ENCODE peak calls at places on chromosomes 6 and 20, in six cellular contexts. Z is lung, Q is H7, G is T-helper 1 cell, N is Peyer's patch, X is activated T-cell treated with anti-CD3 and anti-CD28 coated beads for 24 hours. T is an unnamed sample.

GRCh38 chr20:6769953-6770831 is 2.7 kb downstream of the BMP2 start:
- DNase-seq in N (peak; percentile 68), X (no peak), Q (peak; percentile 74), Z (peak; percentile 52), G (no peak), T (no peak)

GRCh38 chr20:10322073-10323012 is 103.7 kb downstream of the SNAP25 start:
- DNase-seq in Q (no peak), Z (no peak), G (no peak), N (no peak), X (no peak), T (no peak)

GRCh38 chr6:25949695-25950094 is 12.9 kb upstream of the TRIM38 start:
- DNase-seq in Q (no peak), N (no peak), X (no peak), G (no peak), Z (no peak), T (no peak)

GRCh38 chr6:75563032-75563431 is 38.6 kb upstream of the SENP6 start:
- DNase-seq in Q (peak; percentile 55), X (no peak), G (no peak), N (peak; percentile 48), Z (no peak), T (no peak)

GRCh38 chr6:148524509-148524908 is 181.9 kb downstream of the SASH1 start:
- DNase-seq in X (no peak), Q (no peak), N (no peak), G (no peak), Z (no peak), T (no peak)

GRCh38 chr6:90436403-90436802 is 139.8 kb upstream of the BACH2 start:
- DNase-seq in N (no peak), X (no peak), Z (no peak), Q (no peak), G (no peak), T (no peak)

GRCh38 chr6:79764758-79765157 is 133.6 kb downstream of the SH3BGRL2 start:
- DNase-seq in Q (no peak), N (no peak), X (no peak), Z (no peak), G (no peak), T (no peak)

GRCh38 chr6:30690403-30691207 is at the start of gene NRM:
- DNase-seq in G (peak; percentile 56), Z (peak; percentile 88), N (peak; percentile 92), X (peak; percentile 73), Q (peak; percentile 97), T (peak; percentile 16)

GRCh38 chr6:168599769-168600330 is 158.9 kb downstream of the SMOC2 start:
- DNase-seq in X (no peak), N (no peak), G (no peak), Q (no peak), Z (no peak), T (no peak)

T was measured in NCI-H2081 treated with DMSO at 0.1 percent for 48 hours.